ENCODE peak calls at places on chromosomes 12 and 14, in seven cellular contexts. F, K, D, A, R, E and B are unnamed samples. For H3K4me1, the result is how much of the 10 kb centered on the place peaks cover.

GRCh38 chr12:53327435-53328042 is 6.1 kb upstream of the AAAS start:
- DNase-seq in F (peak), K (no peak), D (no peak), A (no peak), R (no peak), E (no peak), B (no peak)

GRCh38 chr14:101065696-101066694 is 162.5 kb upstream of the RTL1 start:
- DNase-seq in F (no peak), K (peak), D (peak), A (no peak), R (no peak), E (no peak), B (no peak)

GRCh38 chr12:81835783-81836182 is 76.6 kb upstream of the PPFIA2 start:
- DNase-seq in F (no peak), K (no peak), D (no peak), A (no peak), R (no peak), E (no peak), B (no peak)

GRCh38 chr12:44405267-44405666 is 470.8 kb downstream of the NELL2 start:
- DNase-seq in F (no peak), K (no peak), D (no peak), A (no peak), R (no peak), E (peak), B (no peak)

GRCh38 chr14:92792885-92793284 is 1.2 kb upstream of the GOLGA5 start:
- DNase-seq in F (no peak), K (no peak), D (no peak), A (no peak), R (no peak), E (no peak), B (no peak)

GRCh38 chr14:38994721-38995120 is 108.3 kb downstream of the SEC23A start:
- DNase-seq in F (no peak), K (no peak), D (no peak), A (no peak), R (no peak), E (no peak), B (no peak)

GRCh38 chr12:47817272-47818006 is 2.3 kb downstream of the HDAC7 start:
- DNase-seq in F (no peak), K (no peak), D (no peak), A (no peak), R (no peak), E (no peak), B (peak)

GRCh38 chr12:113310489-113310888 is 24.4 kb downstream of the SLC8B1 start:
- DNase-seq in F (no peak), K (no peak), D (no peak), A (no peak), R (no peak), E (peak), B (no peak)

GRCh38 chr14:61247935-61248334 is 33.2 kb downstream of the TMEM30B start:
- DNase-seq in F (no peak), K (no peak), D (no peak), A (no peak), R (no peak), E (no peak), B (no peak)

GRCh38 chr14:73661872-73662271 is 17.1 kb downstream of the DNAL1 start:
- DNase-seq in F (no peak), K (no peak), D (no peak), A (no peak), R (no peak), E (no peak), B (no peak)

GRCh38 chr14:32913725-32914124 is 25.0 kb upstream of the NPAS3 start:
- DNase-seq in F (peak), K (no peak), D (no peak), A (no peak), R (no peak), E (no peak), B (no peak)

GRCh38 chr12:76010732-76011458 is 20.7 kb downstream of the PHLDA1 start:
- DNase-seq in F (no peak), K (no peak), D (no peak), A (no peak), R (no peak), E (no peak), B (no peak)

GRCh38 chr12:92628476-92628875 is 74.3 kb upstream of the PLEKHG7 start:
- DNase-seq in F (no peak), K (no peak), D (no peak), A (no peak), R (no peak), E (no peak), B (no peak)

GRCh38 chr14:52356025-52356424 is 41.9 kb downstream of the PTGER2 start:
- DNase-seq in F (no peak), K (no peak), D (no peak), A (no peak), R (no peak), E (no peak), B (no peak)

GRCh38 chr14:83184531-83184930 is 1650.9 kb upstream of the SEL1L start:
- DNase-seq in F (no peak), K (no peak), D (no peak), A (no peak), R (no peak), E (no peak), B (no peak)

GRCh38 chr14:85483652-85484051 is 46.3 kb upstream of the FLRT2 start:
- DNase-seq in F (no peak), K (no peak), D (no peak), A (no peak), R (no peak), E (no peak), B (no peak)

GRCh38 chr14:54647378-54647777 is 80.5 kb downstream of the SAMD4A start:
- DNase-seq in F (no peak), K (no peak), D (no peak), A (no peak), R (no peak), E (no peak), B (no peak)

GRCh38 chr12:48999371-49000131 is at the start of gene DDN:
- DNase-seq in F (peak), K (no peak), D (peak), A (peak), R (no peak), E (no peak), B (peak)

GRCh38 chr14:44372807-44373497 is 134.1 kb downstream of the FSCB start:
- DNase-seq in F (no peak), K (no peak), D (no peak), A (no peak), R (no peak), E (no peak), B (no peak)

GRCh38 chr12:31600252-31600651 is 9.3 kb upstream of the DENND5B start:
- DNase-seq in F (no peak), K (no peak), D (no peak), A (no peak), R (no peak), E (no peak), B (no peak)

GRCh38 chr14:51386411-51386810 is 146.4 kb downstream of the TMX1 start:
- DNase-seq in F (no peak), K (no peak), D (no peak), A (no peak), R (no peak), E (no peak), B (no peak)

GRCh38 chr12:58364389-58365086 is 423.2 kb downstream of the ATP23 start:
- DNase-seq in F (no peak), K (no peak), D (no peak), A (no peak), R (no peak), E (no peak), B (no peak)

GRCh38 chr12:81470923-81471322 is 288.2 kb downstream of the PPFIA2 start:
- DNase-seq in F (no peak), K (no peak), D (no peak), A (no peak), R (no peak), E (no peak), B (no peak)

GRCh38 chr12:89166525-89166934 is 185.8 kb downstream of the DUSP6 start:
- DNase-seq in F (no peak), K (no peak), D (no peak), A (no peak), R (no peak), E (no peak), B (no peak)

GRCh38 chr14:35362911-35363374 is 41.6 kb downstream of the NFKBIA start:
- DNase-seq in F (no peak), K (no peak), D (no peak), A (no peak), R (no peak), E (no peak), B (no peak)

GRCh38 chr12:29317556-29318363 is 63.2 kb downstream of the ERGIC2 start:
- DNase-seq in F (peak), K (no peak), D (peak), A (peak), R (peak), E (peak), B (peak)

GRCh38 chr12:7439579-7440505 is 4.1 kb downstream of the CD163L1 start:
- DNase-seq in F (peak), K (no peak), D (peak), A (peak), R (no peak), E (no peak), B (peak)

DNA sequence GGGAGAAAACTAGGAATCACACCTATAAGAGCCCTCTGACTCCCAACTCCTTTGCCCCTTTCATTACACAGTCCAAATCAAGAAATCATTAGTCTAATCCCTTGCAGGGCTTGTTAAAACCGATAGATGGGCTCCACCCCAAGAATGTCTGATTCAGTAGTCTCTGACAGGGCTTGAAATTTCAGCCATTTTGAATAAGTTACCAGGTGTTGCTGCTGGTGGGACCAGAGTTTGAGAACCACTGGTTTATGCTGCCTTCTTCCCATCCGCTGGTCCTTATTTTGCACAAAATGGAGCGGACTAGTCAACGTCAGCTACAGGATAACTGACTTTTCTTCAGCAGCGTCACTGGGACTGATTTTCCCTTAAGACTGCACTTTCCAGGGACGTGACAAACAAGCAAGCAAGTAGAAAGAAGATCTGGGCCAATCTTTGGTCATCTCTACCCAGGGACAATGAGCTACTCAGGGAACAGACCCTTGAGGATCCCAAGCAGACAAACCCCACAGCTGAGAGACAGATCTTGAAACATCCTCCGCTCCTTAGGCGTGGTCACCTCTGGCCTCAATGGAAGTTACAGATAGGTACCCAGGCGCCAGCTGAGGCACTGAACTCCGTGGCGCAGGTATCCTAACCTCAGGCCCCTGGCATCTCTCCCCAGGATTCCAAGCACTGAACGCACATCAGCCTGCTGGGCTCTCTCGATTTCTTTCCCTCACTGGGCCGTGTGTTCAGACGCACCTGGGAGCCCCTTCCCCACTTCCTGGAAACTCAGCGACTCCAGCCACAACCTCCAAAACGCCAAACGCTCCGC is 900 bp downstream of the KCTD10 start:
- DNase-seq in F (peak), K (no peak), D (no peak), A (no peak), R (no peak), E (no peak), B (no peak)
- H3K4me1 ChIP-seq in F (under half), K (under half), D (under half), A (under half), R (half or more), E (under half), B (under half)

GRCh38 chr12:66803972-66804371 is 125.1 kb upstream of the GRIP1 start:
- DNase-seq in F (no peak), K (no peak), D (no peak), A (no peak), R (no peak), E (no peak), B (no peak)

GRCh38 chr12:66799548-66799947 is 120.7 kb upstream of the GRIP1 start:
- DNase-seq in F (no peak), K (no peak), D (no peak), A (no peak), R (no peak), E (no peak), B (no peak)

DNA sequence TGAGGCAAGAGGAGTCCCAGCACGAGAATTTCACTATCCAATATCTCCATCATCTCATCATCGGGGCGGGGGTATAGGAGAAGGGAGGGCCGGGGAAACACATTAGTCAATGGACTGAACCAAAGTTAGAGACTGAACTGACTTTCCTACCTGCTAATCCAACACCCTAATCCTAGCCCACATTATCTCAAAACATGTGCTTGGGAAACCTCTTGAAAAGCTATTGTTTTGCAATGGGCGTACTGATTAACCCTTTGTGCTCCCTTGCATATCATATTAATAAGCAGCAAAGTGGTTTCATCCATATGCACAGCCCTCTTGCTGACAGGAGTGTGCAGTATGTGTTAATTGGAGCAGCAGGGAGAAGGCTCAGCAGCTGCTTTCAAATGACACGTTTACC is 125.7 kb upstream of the GRIP1 start:
- DNase-seq in F (no peak), K (no peak), D (no peak), A (no peak), R (no peak), E (no peak), B (no peak)
- H3K4me3 ChIP-seq in F (no peak), K (no peak), D (no peak), A (no peak), R (no peak), E (no peak), B (no peak)

DNA sequence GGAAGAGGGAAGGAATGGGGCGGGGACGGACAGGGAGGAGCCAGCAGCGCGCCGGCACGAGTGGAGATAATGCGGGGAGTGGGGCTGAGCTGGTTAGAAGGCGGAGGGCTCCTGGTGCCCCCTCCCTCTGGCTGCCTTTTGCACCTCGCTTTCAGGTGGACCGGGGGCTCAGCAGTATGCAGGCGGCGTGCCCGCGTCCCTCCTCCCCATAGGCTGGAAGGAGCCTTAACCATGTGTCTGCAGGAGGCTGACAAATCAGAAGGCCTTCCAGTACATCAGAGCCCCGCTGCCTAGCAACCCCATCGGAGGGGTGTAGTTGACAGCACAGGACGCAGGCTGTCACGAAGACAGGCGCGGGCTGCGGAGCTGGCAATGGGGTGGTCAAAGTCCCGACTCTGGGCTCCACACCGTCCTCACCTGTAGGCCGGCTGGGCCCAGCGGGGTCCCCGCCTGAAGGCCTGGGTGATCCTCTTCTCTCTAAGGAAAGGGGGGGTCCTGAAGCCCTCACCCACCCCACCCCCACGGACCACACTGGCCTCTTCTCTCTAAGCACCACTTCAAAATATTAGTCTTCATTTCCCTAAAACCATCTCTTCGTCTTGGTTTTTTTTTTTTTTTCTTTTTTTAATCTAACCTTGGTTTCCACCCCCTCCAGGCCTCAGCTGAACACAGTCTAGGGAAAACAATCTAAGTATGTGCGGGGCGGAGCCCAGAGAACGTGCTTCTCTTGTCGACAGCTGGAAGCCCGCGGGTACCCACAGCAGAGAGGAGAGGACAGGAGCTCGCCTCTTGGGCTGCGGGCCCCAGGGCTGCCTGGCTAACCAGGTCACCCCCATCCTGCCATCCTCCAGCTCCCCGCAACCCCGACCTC is 44.5 kb downstream of the KDM2B start:
- DNase-seq in F (peak), K (peak), D (peak), A (peak), R (peak), E (peak), B (peak)
- H3K4me1 ChIP-seq in F (under half), K (under half), D (under half), A (half or more), R (half or more), E (under half), B (under half)

GRCh38 chr14:23297878-23298277 is 4.8 kb downstream of the PPP1R3E start:
- DNase-seq in F (no peak), K (no peak), D (no peak), A (no peak), R (no peak), E (no peak), B (no peak)

GRCh38 chr14:23294346-23294733 is 8.3 kb downstream of the PPP1R3E start:
- DNase-seq in F (no peak), K (no peak), D (no peak), A (no peak), R (no peak), E (no peak), B (no peak)

GRCh38 chr14:23296012-23296777 is 6.5 kb downstream of the PPP1R3E start:
- DNase-seq in F (no peak), K (no peak), D (no peak), A (no peak), R (no peak), E (no peak), B (no peak)

GRCh38 chr14:23297096-23297495 is 5.6 kb downstream of the PPP1R3E start:
- DNase-seq in F (no peak), K (no peak), D (no peak), A (no peak), R (no peak), E (no peak), B (no peak)

GRCh38 chr14:23294734-23295561 is 7.7 kb downstream of the PPP1R3E start:
- DNase-seq in F (peak), K (peak), D (peak), A (peak), R (no peak), E (no peak), B (peak)
- H3K4me3 ChIP-seq in F (peak), K (no peak), D (no peak), A (no peak), R (peak), E (no peak), B (no peak)

GRCh38 chr14:103697601-103698379 is 17.5 kb downstream of the XRCC3 start:
- DNase-seq in F (no peak), K (no peak), D (no peak), A (no peak), R (peak), E (no peak), B (no peak)

GRCh38 chr14:103696466-103697071 is 18.7 kb downstream of the XRCC3 start:
- DNase-seq in F (no peak), K (peak), D (no peak), A (no peak), R (peak), E (no peak), B (peak)

GRCh38 chr14:103698380-103699260 is 16.6 kb downstream of the XRCC3 start:
- DNase-seq in F (no peak), K (no peak), D (no peak), A (no peak), R (peak), E (no peak), B (no peak)

GRCh38 chr14:103696027-103696402 is 19.2 kb downstream of the XRCC3 start:
- DNase-seq in F (peak), K (no peak), D (no peak), A (no peak), R (peak), E (no peak), B (peak)

GRCh38 chr14:103697196-103697595 is 18.1 kb downstream of the XRCC3 start:
- DNase-seq in F (no peak), K (no peak), D (no peak), A (no peak), R (no peak), E (no peak), B (peak)
- H3K4me1 ChIP-seq in F (under half), K (under half), D (under half), A (under half), R (half or more), E (under half), B (under half)

DNA sequence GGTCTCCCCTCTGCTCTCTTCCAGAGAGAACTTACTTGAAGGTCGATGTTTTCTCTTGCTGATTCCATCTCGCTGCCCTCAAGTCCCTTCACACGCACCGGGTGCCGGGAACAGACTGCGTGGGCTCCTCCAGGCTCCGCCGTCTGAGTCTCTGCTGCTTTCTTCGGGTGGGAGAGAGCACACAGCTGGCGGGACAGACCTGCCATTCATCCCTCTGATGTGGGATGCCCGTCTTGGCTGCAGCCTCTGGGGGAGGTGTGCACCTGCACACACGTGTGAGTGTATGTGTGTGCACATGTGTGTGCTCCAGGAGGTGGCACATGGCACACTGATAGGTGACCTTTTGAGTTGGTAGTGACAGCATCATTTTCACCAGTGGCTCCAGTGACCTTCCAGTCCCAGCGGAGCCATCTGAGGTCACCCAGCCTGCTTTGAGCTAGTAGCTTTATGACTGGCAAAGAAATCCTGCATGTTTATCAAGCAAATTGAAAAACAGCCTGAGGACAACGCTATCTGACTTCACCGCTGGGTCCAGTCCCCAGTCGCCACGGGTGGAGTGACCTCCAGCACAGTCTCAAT is at the start of gene NINJ2:
- DNase-seq in F (peak), K (no peak), D (no peak), A (no peak), R (peak), E (no peak), B (peak)
- H3K4me3 ChIP-seq in F (no peak), K (peak), D (no peak), A (peak), R (peak), E (no peak), B (peak)

GRCh38 chr12:123058980-123059379 is 78.5 kb downstream of the ARL6IP4 start:
- DNase-seq in F (no peak), K (no peak), D (no peak), A (no peak), R (no peak), E (no peak), B (peak)
- H3K4me1 ChIP-seq in F (under half), K (under half), D (under half), A (under half), R (half or more), E (under half), B (under half)